ENCODE peak calls at places on chromosome 15, in seven cellular contexts. One of them, this sample, is unnamed.

GRCh38 chr15:77037475-77038209 is 33.3 kb downstream of the TSPAN3 start:
- DNase-seq in fibroblast of pulmonary artery: no peak
- DNase-seq in cardiac fibroblast: no peak
- DNase-seq in GM13977: peak; percentile 24
- DNase-seq in lower lobe of right lung: peak; percentile 34
- DNase-seq in psoas muscle: no peak
- DNase-seq in cardiac muscle cell: no peak
- DNase-seq in this sample: no peak

GRCh38 chr15:79970921-79971434 is at the start of gene BCL2A1:
- DNase-seq in fibroblast of pulmonary artery: peak; percentile 86
- DNase-seq in cardiac fibroblast: peak; percentile 72
- DNase-seq in GM13977: peak; percentile 39
- DNase-seq in lower lobe of right lung: no peak
- DNase-seq in psoas muscle: no peak
- DNase-seq in cardiac muscle cell: no peak
- DNase-seq in this sample: peak; percentile 80

GRCh38 chr15:33068531-33068990 is 126.0 kb downstream of the FMN1 start:
- DNase-seq in fibroblast of pulmonary artery: no peak
- DNase-seq in cardiac fibroblast: peak; percentile 14
- DNase-seq in GM13977: no peak
- DNase-seq in lower lobe of right lung: peak; percentile 89
- DNase-seq in psoas muscle: peak; percentile 40
- DNase-seq in cardiac muscle cell: no peak
- DNase-seq in this sample: peak; percentile 48

GRCh38 chr15:68017221-68017620 is 36.9 kb upstream of the PIAS1 start:
- DNase-seq in fibroblast of pulmonary artery: no peak
- DNase-seq in cardiac fibroblast: no peak
- DNase-seq in GM13977: no peak
- DNase-seq in lower lobe of right lung: no peak
- DNase-seq in psoas muscle: no peak
- DNase-seq in cardiac muscle cell: no peak
- DNase-seq in this sample: no peak

GRCh38 chr15:68630205-68630555 is 51.4 kb downstream of the CORO2B start:
- DNase-seq in fibroblast of pulmonary artery: no peak
- DNase-seq in cardiac fibroblast: no peak
- DNase-seq in GM13977: no peak
- DNase-seq in lower lobe of right lung: no peak
- DNase-seq in psoas muscle: no peak
- DNase-seq in cardiac muscle cell: no peak
- DNase-seq in this sample: no peak

GRCh38 chr15:88194162-88194561 is 62.4 kb downstream of the NTRK3 start:
- DNase-seq in fibroblast of pulmonary artery: no peak
- DNase-seq in cardiac fibroblast: no peak
- DNase-seq in GM13977: no peak
- DNase-seq in lower lobe of right lung: no peak
- DNase-seq in psoas muscle: no peak
- DNase-seq in cardiac muscle cell: no peak
- DNase-seq in this sample: no peak

GRCh38 chr15:58490405-58491150 is 58.8 kb downstream of the LIPC start:
- DNase-seq in fibroblast of pulmonary artery: no peak
- DNase-seq in cardiac fibroblast: no peak
- DNase-seq in GM13977: no peak
- DNase-seq in lower lobe of right lung: no peak
- DNase-seq in psoas muscle: no peak
- DNase-seq in cardiac muscle cell: no peak
- DNase-seq in this sample: no peak

GRCh38 chr15:42591238-42591936 is 16.0 kb downstream of the STARD9 start:
- DNase-seq in fibroblast of pulmonary artery: peak; percentile 60
- DNase-seq in cardiac fibroblast: peak; percentile 66
- DNase-seq in GM13977: no peak
- DNase-seq in lower lobe of right lung: no peak
- DNase-seq in psoas muscle: no peak
- DNase-seq in cardiac muscle cell: no peak
- DNase-seq in this sample: peak; percentile 67

GRCh38 chr15:39207532-39208115 is 373.3 kb upstream of the THBS1 start:
- DNase-seq in fibroblast of pulmonary artery: no peak
- DNase-seq in cardiac fibroblast: no peak
- DNase-seq in GM13977: no peak
- DNase-seq in lower lobe of right lung: peak; percentile 51
- DNase-seq in psoas muscle: no peak
- DNase-seq in cardiac muscle cell: no peak
- DNase-seq in this sample: no peak

GRCh38 chr15:48472756-48473155 is 141.5 kb downstream of the DUT start:
- DNase-seq in fibroblast of pulmonary artery: peak; percentile 63
- DNase-seq in cardiac fibroblast: peak; percentile 49
- DNase-seq in GM13977: no peak
- DNase-seq in lower lobe of right lung: no peak
- DNase-seq in psoas muscle: no peak
- DNase-seq in cardiac muscle cell: no peak
- DNase-seq in this sample: peak; percentile 36

GRCh38 chr15:65971741-65971995 is 102.4 kb downstream of the RAB11A start:
- DNase-seq in fibroblast of pulmonary artery: no peak
- DNase-seq in cardiac fibroblast: no peak
- DNase-seq in GM13977: no peak
- DNase-seq in lower lobe of right lung: no peak
- DNase-seq in psoas muscle: no peak
- DNase-seq in cardiac muscle cell: no peak
- DNase-seq in this sample: no peak

DNA sequence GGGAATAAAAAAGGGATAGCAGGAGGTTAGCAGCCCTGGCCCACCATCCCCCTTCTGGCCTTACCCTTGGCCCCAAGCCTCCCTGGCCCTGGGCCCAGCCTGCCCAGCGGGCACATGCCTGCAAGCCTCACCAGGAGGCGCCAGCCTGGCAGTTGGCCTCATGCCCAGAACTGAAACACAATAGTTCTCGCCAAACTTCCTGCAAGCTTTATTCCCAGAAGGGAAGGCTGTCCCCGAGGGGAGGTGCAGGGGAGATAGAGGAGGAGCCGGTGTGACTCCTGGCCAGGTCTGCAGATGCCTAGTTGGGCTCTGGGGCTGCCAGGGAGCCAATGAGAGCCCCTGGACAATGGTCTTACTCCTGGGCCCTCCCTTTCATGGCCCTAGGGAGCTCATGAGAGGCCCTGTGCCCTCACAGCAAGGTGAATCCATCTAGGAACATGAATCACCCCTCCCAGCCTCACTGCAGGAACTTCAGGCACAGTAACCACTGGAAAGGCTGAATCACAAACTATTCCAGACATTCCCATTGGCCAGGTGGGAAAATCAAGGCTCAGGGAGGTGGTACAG is 4.0 kb downstream of the CCDC33 start:
- DNase-seq in fibroblast of pulmonary artery: peak; percentile 91
- DNase-seq in cardiac fibroblast: peak; percentile 95
- DNase-seq in GM13977: no peak
- DNase-seq in lower lobe of right lung: peak; percentile 86
- DNase-seq in psoas muscle: peak; percentile 85
- DNase-seq in cardiac muscle cell: no peak
- DNase-seq in this sample: peak; percentile 76
- TF ChIP-seq CTCF in fibroblast of pulmonary artery: peak; percentile 56
- TF ChIP-seq CTCF in cardiac fibroblast: peak; percentile 33
- TF ChIP-seq CTCF in GM13977: no peak
- TF ChIP-seq CTCF in lower lobe of right lung: peak; percentile 57
- TF ChIP-seq CTCF in psoas muscle: peak; percentile 52
- TF ChIP-seq CTCF in cardiac muscle cell: peak; percentile 63
- TF ChIP-seq CTCF in this sample: peak; percentile 71

GRCh38 chr15:85314139-85314538 is 66.3 kb upstream of the AKAP13 start:
- DNase-seq in fibroblast of pulmonary artery: no peak
- DNase-seq in cardiac fibroblast: no peak
- DNase-seq in GM13977: no peak
- DNase-seq in lower lobe of right lung: no peak
- DNase-seq in psoas muscle: no peak
- DNase-seq in cardiac muscle cell: no peak
- DNase-seq in this sample: no peak

GRCh38 chr15:85314653-85315052 is 65.8 kb upstream of the AKAP13 start:
- DNase-seq in fibroblast of pulmonary artery: no peak
- DNase-seq in cardiac fibroblast: no peak
- DNase-seq in GM13977: no peak
- DNase-seq in lower lobe of right lung: no peak
- DNase-seq in psoas muscle: no peak
- DNase-seq in cardiac muscle cell: no peak
- DNase-seq in this sample: no peak

GRCh38 chr15:85318732-85319076 is 61.7 kb upstream of the AKAP13 start:
- DNase-seq in fibroblast of pulmonary artery: no peak
- DNase-seq in cardiac fibroblast: no peak
- DNase-seq in GM13977: no peak
- DNase-seq in lower lobe of right lung: no peak
- DNase-seq in psoas muscle: no peak
- DNase-seq in cardiac muscle cell: no peak
- DNase-seq in this sample: no peak

GRCh38 chr15:85316244-85316934 is 64.0 kb upstream of the AKAP13 start:
- DNase-seq in fibroblast of pulmonary artery: no peak
- DNase-seq in cardiac fibroblast: no peak
- DNase-seq in GM13977: no peak
- DNase-seq in lower lobe of right lung: no peak
- DNase-seq in psoas muscle: no peak
- DNase-seq in cardiac muscle cell: peak; percentile 25
- DNase-seq in this sample: peak; percentile 89

DNA sequence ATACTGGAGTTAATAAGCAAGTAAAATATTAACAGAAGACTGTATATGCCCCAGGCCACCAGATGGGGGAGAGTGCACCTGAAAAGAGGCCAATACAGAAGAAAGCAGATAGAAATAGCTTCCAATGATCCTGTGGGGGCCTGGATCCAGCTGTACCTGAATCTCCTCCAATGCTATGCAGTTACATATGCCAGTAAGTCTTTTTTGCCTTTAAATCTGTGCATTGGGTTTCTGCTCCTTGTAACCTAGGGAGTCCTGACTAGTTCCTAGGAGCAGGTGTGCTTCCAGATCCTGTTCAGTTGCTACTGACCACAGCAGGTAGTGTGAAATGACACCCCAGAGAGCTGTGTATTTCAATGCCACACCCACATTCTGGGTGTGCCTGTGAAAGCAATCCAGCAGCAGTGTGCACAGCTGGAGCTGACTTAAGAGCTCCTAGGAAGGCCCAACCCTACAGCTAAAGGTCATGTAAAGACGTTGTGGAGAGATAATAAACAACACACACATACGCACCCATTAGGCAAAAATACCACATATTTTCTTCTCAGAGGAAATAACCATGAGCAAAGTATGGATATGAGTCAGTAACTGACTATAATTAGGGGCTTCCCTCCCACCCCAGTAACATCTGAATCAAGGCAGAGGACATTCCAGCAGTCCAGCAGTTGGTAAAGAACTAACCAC is 62.2 kb upstream of the AKAP13 start:
- DNase-seq in fibroblast of pulmonary artery: peak; percentile 88
- DNase-seq in cardiac fibroblast: peak; percentile 80
- DNase-seq in GM13977: peak; percentile 61
- DNase-seq in lower lobe of right lung: no peak
- DNase-seq in psoas muscle: no peak
- DNase-seq in cardiac muscle cell: no peak
- DNase-seq in this sample: peak; percentile 91
- TF ChIP-seq CTCF in fibroblast of pulmonary artery: peak; percentile 18
- TF ChIP-seq CTCF in cardiac fibroblast: no peak
- TF ChIP-seq CTCF in GM13977: no peak
- TF ChIP-seq CTCF in lower lobe of right lung: no peak
- TF ChIP-seq CTCF in psoas muscle: no peak
- TF ChIP-seq CTCF in cardiac muscle cell: no peak
- TF ChIP-seq CTCF in this sample: peak; percentile 65

DNA sequence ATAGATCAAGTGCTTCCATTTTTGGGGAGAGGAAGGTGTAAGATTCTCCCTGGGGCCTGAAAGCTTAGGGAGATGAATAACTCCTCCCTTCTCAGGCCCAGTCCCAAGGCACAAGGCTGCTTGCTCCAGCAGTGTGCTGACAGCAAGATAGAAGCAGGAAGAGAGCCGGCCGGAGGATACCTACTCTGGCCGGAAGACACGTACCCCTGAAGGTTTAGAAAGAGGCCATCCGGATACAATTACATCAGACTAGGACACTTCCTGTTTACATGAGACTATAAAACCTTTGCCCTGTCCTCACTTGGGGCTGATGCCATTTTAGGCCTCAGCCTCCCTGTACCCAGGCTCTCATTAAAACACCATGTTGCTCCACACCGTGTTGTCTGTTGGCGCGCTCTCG is 329.9 kb downstream of the SV2B start:
- DNase-seq in fibroblast of pulmonary artery: no peak
- DNase-seq in cardiac fibroblast: no peak
- DNase-seq in GM13977: no peak
- DNase-seq in lower lobe of right lung: no peak
- DNase-seq in psoas muscle: no peak
- DNase-seq in cardiac muscle cell: no peak
- DNase-seq in this sample: no peak
- TF ChIP-seq CTCF in fibroblast of pulmonary artery: no peak
- TF ChIP-seq CTCF in cardiac fibroblast: no peak
- TF ChIP-seq CTCF in GM13977: no peak
- TF ChIP-seq CTCF in lower lobe of right lung: no peak
- TF ChIP-seq CTCF in psoas muscle: no peak
- TF ChIP-seq CTCF in cardiac muscle cell: no peak
- TF ChIP-seq CTCF in this sample: no peak

DNA sequence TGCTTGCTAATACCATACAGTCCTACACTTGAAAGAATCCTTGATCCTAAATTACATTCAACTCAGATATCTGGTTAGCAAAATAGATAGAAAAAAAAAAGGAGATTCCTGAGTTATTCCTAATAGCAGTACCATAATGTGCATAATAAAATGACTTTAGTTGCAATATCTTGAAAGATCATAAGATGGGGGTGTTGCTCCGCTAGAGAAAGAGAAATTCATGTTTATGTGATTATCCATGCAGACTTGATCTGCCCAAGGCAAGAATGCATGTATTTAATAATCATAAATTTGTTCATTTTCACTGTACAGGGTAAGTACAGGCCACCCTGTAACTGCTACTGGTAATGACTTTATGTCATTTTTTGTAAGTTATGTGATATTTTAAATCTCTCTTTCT is 84.7 kb downstream of the HCN4 start:
- DNase-seq in fibroblast of pulmonary artery: peak; percentile 32
- DNase-seq in cardiac fibroblast: peak; percentile 33
- DNase-seq in GM13977: no peak
- DNase-seq in lower lobe of right lung: no peak
- DNase-seq in psoas muscle: no peak
- DNase-seq in cardiac muscle cell: no peak
- DNase-seq in this sample: peak; percentile 36
- TF ChIP-seq CTCF in fibroblast of pulmonary artery: peak; percentile 15
- TF ChIP-seq CTCF in cardiac fibroblast: peak; percentile 25
- TF ChIP-seq CTCF in GM13977: peak; percentile 12
- TF ChIP-seq CTCF in lower lobe of right lung: no peak
- TF ChIP-seq CTCF in psoas muscle: peak; percentile 12
- TF ChIP-seq CTCF in cardiac muscle cell: peak; percentile 16
- TF ChIP-seq CTCF in this sample: peak; percentile 69

GRCh38 chr15:78076231-78077052 is 1.1 kb downstream of the TBC1D2B start:
- DNase-seq in fibroblast of pulmonary artery: no peak
- DNase-seq in cardiac fibroblast: no peak
- DNase-seq in GM13977: no peak
- DNase-seq in lower lobe of right lung: no peak
- DNase-seq in psoas muscle: no peak
- DNase-seq in cardiac muscle cell: no peak
- DNase-seq in this sample: no peak
- TF ChIP-seq CTCF in fibroblast of pulmonary artery: peak; percentile 19
- TF ChIP-seq CTCF in cardiac fibroblast: peak; percentile 20
- TF ChIP-seq CTCF in GM13977: no peak
- TF ChIP-seq CTCF in lower lobe of right lung: no peak
- TF ChIP-seq CTCF in psoas muscle: no peak
- TF ChIP-seq CTCF in cardiac muscle cell: no peak
- TF ChIP-seq CTCF in this sample: peak; percentile 60

GRCh38 chr15:89423981-89424380 is 72.4 kb downstream of the RHCG start:
- DNase-seq in fibroblast of pulmonary artery: no peak
- DNase-seq in cardiac fibroblast: no peak
- DNase-seq in GM13977: no peak
- DNase-seq in lower lobe of right lung: no peak
- DNase-seq in psoas muscle: no peak
- DNase-seq in cardiac muscle cell: no peak
- DNase-seq in this sample: no peak
- TF ChIP-seq CTCF in fibroblast of pulmonary artery: no peak
- TF ChIP-seq CTCF in cardiac fibroblast: no peak
- TF ChIP-seq CTCF in GM13977: no peak
- TF ChIP-seq CTCF in lower lobe of right lung: no peak
- TF ChIP-seq CTCF in psoas muscle: no peak
- TF ChIP-seq CTCF in cardiac muscle cell: no peak
- TF ChIP-seq CTCF in this sample: no peak

GRCh38 chr15:52568569-52569243 is at the start of gene ARPP19:
- DNase-seq in fibroblast of pulmonary artery: peak; percentile 87
- DNase-seq in cardiac fibroblast: peak; percentile 89
- DNase-seq in GM13977: peak; percentile 90
- DNase-seq in lower lobe of right lung: peak; percentile 94
- DNase-seq in psoas muscle: peak; percentile 90
- DNase-seq in cardiac muscle cell: peak; percentile 95
- DNase-seq in this sample: peak; percentile 84
- TF ChIP-seq CTCF in fibroblast of pulmonary artery: no peak
- TF ChIP-seq CTCF in cardiac fibroblast: no peak
- TF ChIP-seq CTCF in GM13977: peak; percentile 42
- TF ChIP-seq CTCF in lower lobe of right lung: no peak
- TF ChIP-seq CTCF in psoas muscle: no peak
- TF ChIP-seq CTCF in cardiac muscle cell: peak; percentile 15
- TF ChIP-seq CTCF in this sample: peak; percentile 47

This sample was measured in HFFc6.